ENCODE peak calls at places on chromosomes 2 and 18, in six cellular contexts. U, J, T, X, R and M are unnamed samples. For H3K27me3, the result is how much of the 10 kb centered on the place peaks cover.

GRCh38 chr2:119011162-119011909 is 69.3 kb downstream of the MARCO start:
- DNase-seq in U (peak), J (no peak), T (peak), X (peak), R (peak), M (peak)

GRCh38 chr2:69549421-69549820 is 94.1 kb downstream of the AAK1 start:
- DNase-seq in U (no peak), J (no peak), T (no peak), X (peak), R (peak), M (no peak)

GRCh38 chr2:101999122-101999789 is 7.5 kb downstream of the IL1R2 start:
- DNase-seq in U (peak), J (no peak), T (no peak), X (peak), R (no peak), M (no peak)

GRCh38 chr2:100733344-100734187 is 86.4 kb upstream of the NPAS2 start:
- DNase-seq in U (no peak), J (no peak), T (peak), X (peak), R (peak), M (no peak)

GRCh38 chr18:6682437-6683111 is 46.9 kb upstream of the ARHGAP28 start:
- DNase-seq in U (no peak), J (no peak), T (no peak), X (no peak), R (no peak), M (no peak)

GRCh38 chr2:168278424-168278888 is 31.1 kb upstream of the STK39 start:
- DNase-seq in U (peak), J (no peak), T (no peak), X (peak), R (peak), M (no peak)

GRCh38 chr2:41934323-41935003 is 113.4 kb upstream of the PKDCC start:
- DNase-seq in U (no peak), J (no peak), T (no peak), X (peak), R (peak), M (no peak)

GRCh38 chr18:37778417-37779165 is 213.0 kb upstream of the CELF4 start:
- DNase-seq in U (peak), J (peak), T (peak), X (peak), R (peak), M (peak)

GRCh38 chr2:28102455-28102874 is 211.9 kb downstream of the BABAM2 start:
- DNase-seq in U (no peak), J (no peak), T (no peak), X (peak), R (peak), M (no peak)

GRCh38 chr2:36701391-36701795 is 4.9 kb downstream of the VIT start:
- DNase-seq in U (no peak), J (no peak), T (no peak), X (no peak), R (peak), M (no peak)

GRCh38 chr2:30653847-30654246 is 153.4 kb downstream of the CAPN13 start:
- DNase-seq in U (no peak), J (no peak), T (no peak), X (peak), R (peak), M (no peak)

GRCh38 chr2:193332938-193333337 is 1138.2 kb upstream of the TMEFF2 start:
- DNase-seq in U (no peak), J (no peak), T (no peak), X (no peak), R (no peak), M (no peak)

GRCh38 chr18:79571221-79572092 is 108.1 kb upstream of the CTDP1 start:
- DNase-seq in U (peak), J (no peak), T (no peak), X (no peak), R (no peak), M (no peak)

GRCh38 chr2:157899125-157899839 is 23.2 kb upstream of the ACVR1 start:
- DNase-seq in U (no peak), J (no peak), T (no peak), X (no peak), R (no peak), M (no peak)

GRCh38 chr18:34322365-34323289 is 97.9 kb upstream of the NOL4 start:
- DNase-seq in U (peak), J (peak), T (peak), X (peak), R (peak), M (peak)
- H3K4me3 ChIP-seq in U (no peak), J (no peak), T (no peak), X (no peak), R (no peak), M (peak)

DNA sequence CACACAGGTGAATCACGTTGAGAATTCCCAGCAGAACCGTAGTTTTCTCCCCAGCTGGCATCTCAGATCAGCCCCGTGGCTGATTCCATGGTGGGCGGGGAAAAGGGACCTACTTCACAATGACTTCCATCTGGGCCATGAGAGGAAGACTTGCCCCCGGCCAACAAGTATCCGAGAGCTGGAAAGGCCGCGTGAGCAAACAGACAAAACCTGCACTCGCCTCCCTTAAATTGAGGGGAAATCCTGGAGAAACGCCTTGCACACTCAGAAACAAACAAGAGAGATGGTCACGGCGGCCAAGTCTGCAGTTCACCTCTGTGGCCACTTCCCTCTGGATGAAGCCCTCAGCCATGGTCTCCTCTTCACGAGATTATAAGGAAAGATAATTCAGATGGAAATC is 39.5 kb upstream of the TPO start:
- DNase-seq in U (no peak), J (no peak), T (no peak), X (no peak), R (no peak), M (no peak)
- H3K27me3 ChIP-seq in U (under half), J (under half), T (under half), X (under half), R (under half), M (under half)

DNA sequence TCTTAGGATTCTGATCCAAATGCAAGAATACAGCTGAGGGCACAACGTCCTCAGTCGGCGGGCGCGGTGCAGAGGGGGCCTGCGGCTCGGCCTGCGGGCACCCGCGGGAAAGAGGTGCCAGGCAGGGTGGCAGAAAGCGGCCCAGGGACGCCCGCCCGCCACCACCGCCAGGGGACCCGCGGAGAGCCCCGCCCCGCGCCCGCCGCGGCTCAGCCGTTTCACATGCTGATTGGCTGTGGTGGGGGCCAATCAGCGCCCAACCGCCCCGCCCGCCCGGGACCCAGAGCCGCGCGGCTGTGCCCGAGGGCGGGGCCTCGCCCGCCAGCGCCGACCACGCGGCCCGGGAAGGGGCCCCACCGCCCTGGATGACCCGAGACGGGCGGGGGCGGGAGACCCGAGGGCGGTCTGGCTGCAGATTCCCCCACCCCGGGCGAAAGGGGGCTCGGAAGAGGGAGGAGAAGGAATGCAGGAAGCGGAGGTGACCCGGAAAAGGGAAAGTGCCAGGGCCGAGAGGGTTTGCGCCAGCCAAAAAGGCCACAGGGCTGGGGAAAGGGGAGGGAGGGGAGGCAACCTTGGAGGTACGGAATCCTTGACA is 8.0 kb downstream of the IRS1 start:
- DNase-seq in U (peak), J (peak), T (peak), X (peak), R (peak), M (peak)
- H3K4me3 ChIP-seq in U (peak), J (peak), T (no peak), X (peak), R (peak), M (peak)

DNA sequence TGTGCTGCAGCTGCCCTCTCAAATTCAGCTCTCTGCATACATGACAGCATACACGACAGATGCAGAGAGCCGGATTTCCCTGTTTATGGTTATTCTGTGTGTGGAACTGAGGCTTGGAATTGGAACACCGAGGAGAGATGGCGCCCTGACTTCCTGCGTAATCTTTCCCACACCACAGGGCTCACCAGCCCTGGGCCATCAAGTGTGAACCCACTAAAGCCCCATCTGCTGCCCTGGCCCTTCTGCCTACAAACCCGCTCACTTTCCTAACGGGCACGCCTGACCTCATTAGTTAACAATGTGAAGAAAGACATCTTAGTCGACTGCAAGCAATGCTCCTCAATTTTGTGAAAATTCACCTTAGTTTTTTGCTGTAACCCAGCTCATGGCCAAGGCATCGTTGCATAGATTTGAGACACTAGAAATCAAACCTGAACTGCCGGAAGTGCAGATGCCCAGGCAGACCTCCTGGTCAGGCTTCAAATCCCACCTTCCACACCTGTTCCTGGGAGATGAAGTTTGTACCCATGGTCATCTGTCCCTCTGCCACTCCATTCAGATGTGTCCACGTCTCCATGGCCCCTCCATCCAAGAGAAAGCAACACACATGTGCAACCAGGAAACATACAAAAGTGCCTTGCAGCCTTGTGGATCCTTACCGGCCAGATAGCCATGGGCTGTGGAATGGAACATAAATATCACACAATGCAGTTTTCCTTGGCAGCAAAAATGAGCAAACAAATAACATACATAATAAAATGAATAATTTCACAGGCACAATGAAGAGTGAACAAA is 5.0 kb upstream of the CIDEA start:
- DNase-seq in U (no peak), J (no peak), T (no peak), X (no peak), R (no peak), M (no peak)
- H3K27me3 ChIP-seq in U (under half), J (under half), T (half or more), X (under half), R (under half), M (under half)